ENCODE peak calls at places on chromosomes 5 and 9, in ten cellular contexts. F is SJSA1; T is kidney epithelial cell; V is pancreas; L is GM23248; O is Karpas-422; D is aorta; W is CD8-positive, alpha-beta T cell; B is GM12865; M is AG04450. N is an unnamed sample.

GRCh38 chr9:122333169-122333808 is 37.5 kb upstream of the PTGS1 start:
- DNase-seq in F (no peak), B (no peak), L (no peak), T (no peak), V (no peak), M (no peak), O (no peak), D (no peak), W (no peak), N (no peak)

GRCh38 chr5:126732716-126733115 is 44.2 kb upstream of the LMNB1 start:
- DNase-seq in V (peak), T (no peak), M (no peak), L (no peak), O (no peak), W (no peak), D (no peak), B (no peak), F (no peak), N (no peak)

GRCh38 chr5:145787507-145787906 is 47.6 kb downstream of the PRELID2 start:
- DNase-seq in D (no peak), W (no peak), O (no peak), L (no peak), B (no peak), F (no peak), T (no peak), V (no peak), M (no peak), N (no peak)

GRCh38 chr9:10613413-10613812 is 611 bp upstream of the PTPRD start:
- DNase-seq in L (no peak), V (no peak), O (no peak), T (no peak), B (no peak), F (no peak), M (no peak), D (no peak), W (no peak), N (no peak)

GRCh38 chr5:170284231-170284630 is 13.3 kb downstream of the LCP2 start:
- DNase-seq in L (no peak), V (no peak), B (no peak), M (no peak), O (no peak), W (no peak), T (no peak), D (no peak), F (no peak), N (no peak)

GRCh38 chr5:21792736-21793135 is 1060.4 kb downstream of the CDH12 start:
- DNase-seq in M (no peak), T (no peak), D (no peak), L (no peak), O (no peak), W (no peak), B (no peak), F (no peak), V (no peak), N (no peak)

GRCh38 chr5:111016801-111017200 is 54.7 kb upstream of the TSLP start:
- DNase-seq in V (no peak), T (no peak), D (no peak), L (no peak), M (peak), B (no peak), W (no peak), F (no peak), O (no peak), N (no peak)

GRCh38 chr5:41747291-41747690 is 122.9 kb downstream of the OXCT1 start:
- DNase-seq in O (no peak), B (no peak), L (peak), M (no peak), T (no peak), D (no peak), W (no peak), F (peak), V (no peak), N (no peak)

GRCh38 chr9:98271479-98271878 is 16.0 kb upstream of the TBC1D2 start:
- DNase-seq in D (no peak), T (no peak), O (no peak), B (no peak), L (peak), F (no peak), W (no peak), M (no peak), V (no peak), N (no peak)

DNA sequence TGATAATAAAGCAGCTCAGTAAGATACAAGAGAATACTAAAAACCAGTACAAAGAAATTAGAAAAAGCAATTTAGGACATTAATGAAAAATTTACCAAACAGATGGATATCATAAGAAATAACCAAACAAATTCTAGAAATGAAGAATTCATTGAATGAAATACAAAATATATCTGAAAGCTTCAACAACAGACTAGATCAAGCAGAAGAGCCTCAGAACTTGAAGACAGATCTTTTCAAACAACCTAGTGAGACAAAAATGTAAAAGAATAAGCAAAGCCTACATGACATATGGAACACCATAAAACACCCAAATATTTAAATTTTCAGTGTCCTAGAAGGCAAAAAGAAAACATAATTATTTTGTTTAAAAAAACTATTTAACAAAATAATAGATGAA is 66.9 kb downstream of the SKIC3 start:
- DNase-seq in W (no peak), F (no peak), L (peak), B (no peak), V (no peak), T (no peak), M (no peak), O (peak), D (no peak), N (no peak)
- H3K4me3 ChIP-seq in W (no peak), F (no peak), L (no peak), B (no peak), V (no peak), T (no peak), M (no peak), O (no peak), D (no peak), N (no peak)

GRCh38 chr9:14348241-14349140 is 34.5 kb upstream of the NFIB start:
- DNase-seq in F (no peak), O (no peak), T (no peak), V (peak), D (no peak), L (peak), W (no peak), B (no peak), M (no peak), N (no peak)
- H3K4me3 ChIP-seq in F (no peak), O (no peak), T (no peak), V (peak), D (peak), L (peak), W (no peak), B (no peak), M (no peak), N (no peak)

DNA sequence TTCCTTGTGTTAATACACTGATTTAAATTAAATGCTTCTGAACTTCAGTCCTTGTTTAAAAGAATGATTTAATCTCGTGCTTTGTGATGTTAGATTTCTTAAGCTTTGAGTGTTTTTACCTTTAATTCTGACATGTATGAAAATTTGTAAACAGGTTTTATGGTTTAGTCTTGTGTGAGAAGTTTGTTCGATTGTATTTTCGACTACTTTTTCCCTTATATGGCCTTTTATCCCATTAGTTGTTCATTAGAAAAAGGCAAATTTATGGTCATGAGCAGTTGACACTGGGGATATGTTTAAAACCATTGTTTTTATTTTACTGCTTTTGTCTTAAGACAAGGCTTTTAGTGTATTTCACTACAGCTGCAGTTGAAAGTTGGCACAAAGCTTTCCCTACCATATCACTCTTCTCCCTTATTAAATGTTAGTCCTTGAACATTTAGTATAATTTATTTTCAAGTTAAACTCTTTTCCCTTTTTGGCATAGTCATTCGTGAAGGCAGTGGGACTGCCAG is 3.3 kb downstream of the UBE2R2 start:
- DNase-seq in V (no peak), D (no peak), B (no peak), M (no peak), O (no peak), F (no peak), W (no peak), L (peak), T (no peak), N (no peak)
- H3K4me3 ChIP-seq in V (peak), D (no peak), B (no peak), M (peak), O (no peak), F (no peak), W (no peak), L (peak), T (no peak), N (no peak)

GRCh38 chr9:35636135-35636876 is 14.4 kb downstream of the SIT1 start:
- DNase-seq in L (no peak), M (no peak), T (no peak), F (no peak), D (no peak), V (no peak), W (no peak), B (no peak), O (peak), N (no peak)

GRCh38 chr9:35635730-35636129 is 15.0 kb downstream of the SIT1 start:
- DNase-seq in T (no peak), W (no peak), D (no peak), B (no peak), L (no peak), M (no peak), F (no peak), O (no peak), V (no peak), N (no peak)
- H3K4me3 ChIP-seq in T (no peak), W (no peak), D (no peak), B (no peak), L (no peak), M (no peak), F (no peak), O (no peak), V (no peak), N (no peak)

GRCh38 chr9:128819716-128820664 is 1.7 kb downstream of the ENDOG start:
- DNase-seq in O (no peak), L (peak), V (no peak), T (no peak), W (no peak), B (no peak), D (no peak), M (no peak), F (no peak), N (no peak)
- H3K4me3 ChIP-seq in O (peak), L (peak), V (peak), T (no peak), W (no peak), B (no peak), D (no peak), M (no peak), F (no peak), N (no peak)

N was measured in effector memory CD4-positive, alpha-beta T cell.